ENCODE peak calls at places on chromosomes 7 and 10, in six cellular contexts. Y is brain microvascular endothelial cell, G is RWPE1, B is cardiac muscle cell, U is right cardiac atrium, L is GM12878. C is an unnamed sample.

GRCh38 chr7:42976371-42976770 is 44.2 kb downstream of the MRPL32 start:
- DNase-seq in L (no peak), G (no peak), Y (no peak), B (no peak), U (no peak), C (no peak)

GRCh38 chr7:97845622-97846203 is 26.5 kb downstream of the ASNS start:
- DNase-seq in Y (peak; percentile 16), G (peak; percentile 15), U (no peak), B (peak; percentile 23), L (no peak), C (peak; percentile 57)

GRCh38 chr7:79770053-79770452 is 316.6 kb upstream of the MAGI2 start:
- DNase-seq in B (no peak), Y (no peak), G (no peak), L (no peak), U (no peak), C (no peak)

GRCh38 chr7:41294556-41295454 is 408.1 kb downstream of the INHBA start:
- DNase-seq in G (no peak), L (no peak), U (no peak), B (no peak), Y (no peak), C (no peak)

GRCh38 chr10:63646491-63646890 is 125.3 kb downstream of the REEP3 start:
- DNase-seq in Y (no peak), B (no peak), L (no peak), G (no peak), U (no peak), C (no peak)

GRCh38 chr10:26837139-26837538 is 23.6 kb downstream of the ABI1 start:
- DNase-seq in G (no peak), B (no peak), Y (no peak), U (no peak), L (no peak), C (no peak)

GRCh38 chr10:112562803-112563663 is 116.0 kb downstream of the VTI1A start:
- DNase-seq in B (no peak), Y (no peak), L (no peak), G (no peak), U (no peak), C (peak; percentile 84)

GRCh38 chr7:28587211-28587610 is 174.9 kb downstream of the CREB5 start:
- DNase-seq in L (no peak), B (no peak), U (no peak), G (peak; percentile 58), Y (no peak), C (peak; percentile 18)

GRCh38 chr10:119413738-119414611 is 128.5 kb downstream of the RGS10 start:
- DNase-seq in B (peak; percentile 19), L (no peak), G (no peak), U (peak; percentile 87), Y (peak; percentile 40), C (peak; percentile 67)

GRCh38 chr7:100429637-100430449 is at the start of gene MEPCE:
- DNase-seq in U (peak; percentile 99), L (peak; percentile 68), Y (peak; percentile 97), G (peak; percentile 99), B (peak; percentile 99), C (peak; percentile 98)

GRCh38 chr7:20376796-20377195 is 46.1 kb downstream of the ITGB8 start:
- DNase-seq in L (no peak), B (no peak), Y (no peak), G (no peak), U (no peak), C (no peak)

GRCh38 chr10:113052076-113052830 is 102.2 kb downstream of the TCF7L2 start:
- DNase-seq in G (no peak), B (no peak), U (no peak), L (no peak), Y (no peak), C (peak; percentile 60)

GRCh38 chr10:99964791-99965190 is 45.0 kb downstream of the DNMBP start:
- DNase-seq in G (no peak), Y (no peak), U (no peak), B (no peak), L (no peak), C (no peak)

GRCh38 chr7:98123073-98123696 is 16.5 kb downstream of the LMTK2 start:
- DNase-seq in B (no peak), L (no peak), G (no peak), Y (no peak), U (no peak), C (no peak)

GRCh38 chr10:131047501-131047900 is 264.0 kb downstream of the TCERG1L start:
- DNase-seq in L (no peak), U (no peak), G (peak; percentile 56), Y (no peak), B (no peak), C (no peak)

GRCh38 chr10:77811831-77812430 is 114.6 kb downstream of the DLG5 start:
- DNase-seq in G (no peak), U (no peak), Y (no peak), L (no peak), B (no peak), C (no peak)

GRCh38 chr10:103444478-103444877 is 7.7 kb downstream of the CALHM2 start:
- DNase-seq in B (no peak), G (no peak), Y (no peak), U (peak; percentile 77), L (no peak), C (no peak)

GRCh38 chr10:79178614-79179403 is 110.0 kb downstream of the ZMIZ1 start:
- DNase-seq in Y (peak; percentile 77), G (no peak), L (no peak), U (peak; percentile 77), B (peak; percentile 81), C (peak; percentile 74)

GRCh38 chr7:90777075-90777864 is 181.1 kb downstream of the CDK14 start:
- DNase-seq in G (no peak), Y (no peak), B (no peak), L (peak; percentile 51), U (no peak), C (no peak)

GRCh38 chr7:157129200-157129599 is 9.5 kb upstream of the UBE3C start:
- DNase-seq in Y (no peak), L (no peak), U (no peak), B (no peak), G (no peak), C (no peak)

GRCh38 chr10:43963379-43963778 is 314.7 kb upstream of the ZNF32 start:
- DNase-seq in U (no peak), L (no peak), B (no peak), G (no peak), Y (no peak), C (no peak)

GRCh38 chr10:82934429-82934828 is 1059.4 kb downstream of the NRG3 start:
- DNase-seq in Y (no peak), U (no peak), G (no peak), B (peak; percentile 7), L (no peak), C (peak; percentile 2)

GRCh38 chr7:74604326-74605020 is 53.0 kb upstream of the GTF2I start:
- DNase-seq in G (no peak), Y (no peak), B (no peak), U (peak; percentile 71), L (no peak), C (no peak)

GRCh38 chr10:105797234-105797890 is 1156.3 kb downstream of the SORCS3 start:
- DNase-seq in G (peak; percentile 50), B (peak; percentile 51), Y (peak; percentile 0), U (no peak), L (peak; percentile 5), C (no peak)

GRCh38 chr10:102514487-102515311 is 10.9 kb downstream of the SUFU start:
- DNase-seq in Y (no peak), G (no peak), L (no peak), U (no peak), B (no peak), C (no peak)

GRCh38 chr7:128031901-128032604 is 816 bp upstream of the LRRC4 start:
- DNase-seq in U (peak; percentile 75), G (peak; percentile 76), B (peak; percentile 74), Y (peak; percentile 88), L (no peak), C (peak; percentile 73)
- H3K27ac ChIP-seq in U (peak overlapping the region; percentile 19), G (peak overlapping the region; percentile 23), B (no peak overlapping the region), Y (peak overlapping the region; percentile 25), L (no peak overlapping the region), C (peak overlapping the region; percentile 53)

DNA sequence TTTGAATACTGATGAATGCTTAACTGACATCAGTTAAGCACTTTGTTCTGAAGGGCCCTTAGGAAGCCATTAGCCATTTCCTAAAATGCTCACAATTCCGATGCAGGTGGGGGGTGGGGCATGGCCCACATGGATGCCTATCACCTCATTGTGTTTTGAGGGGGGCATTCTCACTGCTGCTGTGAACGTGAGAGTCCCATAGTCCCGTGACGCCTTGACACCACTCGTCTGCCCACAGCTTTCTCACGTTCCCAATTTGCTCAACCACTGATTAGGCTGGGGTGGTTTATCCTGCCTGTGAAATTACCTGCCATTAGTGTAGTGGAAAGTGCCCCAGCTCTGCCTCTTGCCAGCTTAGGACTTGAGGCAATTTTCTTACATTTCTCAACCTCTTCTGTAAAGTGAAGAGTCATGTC is 31.9 kb downstream of the DUSP5 start:
- DNase-seq in U (no peak), L (peak; percentile 68), B (no peak), G (no peak), Y (no peak), C (no peak)
- H3K27ac ChIP-seq in U (no peak overlapping the region), L (peak overlapping the region; percentile 27), B (no peak overlapping the region), G (peak overlapping the region; percentile 65), Y (peak overlapping the region; percentile 77), C (no peak overlapping the region)

GRCh38 chr10:86664370-86665217 is 3.7 kb upstream of the LDB3 start:
- DNase-seq in U (peak; percentile 85), G (no peak), Y (no peak), B (peak; percentile 95), L (no peak), C (peak; percentile 24)

GRCh38 chr10:86667421-86668181 is 710 bp upstream of the LDB3 start:
- DNase-seq in Y (no peak), G (no peak), L (no peak), B (no peak), U (peak; percentile 82), C (no peak)

GRCh38 chr10:86665218-86665607 is 3.1 kb upstream of the LDB3 start:
- DNase-seq in L (no peak), B (no peak), U (no peak), G (no peak), Y (no peak), C (no peak)

GRCh38 chr10:86666538-86666937 is 1.8 kb upstream of the LDB3 start:
- DNase-seq in Y (no peak), G (no peak), U (peak; percentile 71), B (no peak), L (no peak), C (no peak)

GRCh38 chr10:86665868-86666267 is 2.4 kb upstream of the LDB3 start:
- DNase-seq in B (peak; percentile 58), G (no peak), Y (no peak), L (no peak), U (peak; percentile 78), C (no peak)
- H3K27ac ChIP-seq in B (peak overlapping the region; percentile 100), G (no peak overlapping the region), Y (no peak overlapping the region), L (no peak overlapping the region), U (peak overlapping the region; percentile 78), C (no peak overlapping the region)

DNA sequence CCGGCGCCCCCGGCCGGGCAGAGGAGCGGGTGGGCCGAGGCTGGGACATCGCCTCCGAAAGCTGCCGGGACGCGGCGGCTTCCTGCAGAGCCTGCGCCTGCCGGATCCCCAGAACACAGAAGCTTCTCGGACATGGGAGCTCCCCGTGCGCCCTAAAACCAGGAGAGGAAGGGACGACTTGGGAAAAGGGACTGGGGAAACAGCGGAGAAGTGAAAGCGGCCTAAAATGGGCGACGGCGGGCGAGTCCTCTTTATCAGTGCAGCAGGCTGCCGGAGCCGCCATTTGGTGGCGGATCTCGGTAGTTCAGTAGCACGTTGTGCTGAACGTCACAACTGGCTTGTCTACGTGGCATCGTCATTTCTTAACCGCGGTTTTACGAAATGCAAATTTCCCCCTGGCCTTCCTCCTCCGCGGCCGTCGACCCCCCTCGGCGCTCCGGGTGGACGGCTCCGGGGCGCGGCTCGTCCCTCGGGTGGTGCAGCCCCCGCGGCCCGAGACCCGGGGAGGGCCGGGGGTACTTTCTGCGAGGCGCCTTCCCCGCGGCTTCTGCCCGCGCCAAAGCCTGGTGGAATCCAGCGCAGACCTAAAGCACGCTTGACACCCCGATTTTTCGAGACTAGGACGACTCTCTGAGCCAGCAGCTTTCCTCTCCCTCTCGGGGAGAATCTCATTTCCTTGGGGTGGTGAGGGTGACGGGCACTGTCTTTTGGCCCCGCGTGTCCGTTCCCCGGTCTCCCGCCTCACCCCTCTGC is 9.9 kb upstream of the SPAG6 start:
- DNase-seq in G (no peak), B (peak; percentile 37), Y (no peak), U (peak; percentile 75), L (no peak), C (no peak)
- H3K27ac ChIP-seq in G (no peak overlapping the region), B (no peak overlapping the region), Y (no peak overlapping the region), U (no peak overlapping the region), L (no peak overlapping the region), C (no peak overlapping the region)

C was measured in SJCRH30.